ENCODE peak calls at places on chromosomes 4 and X, in four cellular contexts. C is HepG2, X is GM12878, S is K562. R is an unnamed sample.

GRCh38 chr4:5050520-5050955 is 742 bp upstream of the STK32B start:
- DNase-seq in C (peak), X (no peak), S (peak), R (peak)

GRCh38 chrX:49040376-49040955 is 2.7 kb downstream of the TFE3 start:
- DNase-seq in C (no peak), S (no peak), X (no peak), R (no peak)

GRCh38 chr4:95377511-95377910 is 171.3 kb downstream of the UNC5C start:
- DNase-seq in S (no peak), X (no peak), C (no peak), R (no peak)

GRCh38 chr4:10117424-10118354 is 1.1 kb upstream of the WDR1 start:
- DNase-seq in C (no peak), S (peak), X (peak), R (no peak)

GRCh38 chr4:131566026-131566425 is 1583.1 kb upstream of the PCDH10 start:
- DNase-seq in C (no peak), X (no peak), S (no peak), R (no peak)

GRCh38 chrX:114581528-114582263 is 2.2 kb upstream of the HTR2C start:
- DNase-seq in S (no peak), C (no peak), X (no peak), R (peak)

GRCh38 chr4:99968330-99968729 is 18.3 kb upstream of the H2AZ1 start:
- DNase-seq in X (no peak), S (no peak), C (no peak), R (no peak)

GRCh38 chrX:130179579-130180215 is 7.9 kb downstream of the RAB33A start:
- DNase-seq in C (no peak), S (peak), X (no peak), R (no peak)

GRCh38 chr4:75820197-75820596 is 82.1 kb downstream of the PPEF2 start:
- DNase-seq in X (no peak), C (no peak), S (no peak), R (no peak)

GRCh38 chr4:161252520-161253141 is 911.2 kb downstream of the FSTL5 start:
- DNase-seq in S (peak), C (peak), X (peak), R (no peak)

GRCh38 chr4:143354990-143355389 is 18.3 kb downstream of the GAB1 start:
- DNase-seq in X (no peak), S (no peak), C (no peak), R (no peak)

GRCh38 chr4:180120114-180120513 is 2123.1 kb upstream of the TENM3 start:
- DNase-seq in X (no peak), S (no peak), C (no peak), R (no peak)

GRCh38 chrX:39017716-39018115 is 216.5 kb downstream of the MID1IP1 start:
- DNase-seq in X (no peak), C (peak), S (no peak), R (no peak)

GRCh38 chr4:27123050-27123768 is 262.6 kb downstream of the STIM2 start:
- DNase-seq in X (no peak), S (no peak), C (no peak), R (peak)

GRCh38 chr4:158033416-158033863 is 139.4 kb downstream of the GASK1B start:
- DNase-seq in S (no peak), X (no peak), C (peak), R (no peak)

GRCh38 chr4:88144866-88145300 is 13.6 kb downstream of the ABCG2 start:
- DNase-seq in C (no peak), S (no peak), X (no peak), R (no peak)

GRCh38 chr4:4762909-4763814 is 96.3 kb upstream of the MSX1 start:
- DNase-seq in X (peak), S (no peak), C (no peak), R (peak)

GRCh38 chr4:179766938-179767337 is 2324.7 kb upstream of the AGA start:
- DNase-seq in C (no peak), S (no peak), X (no peak), R (no peak)

GRCh38 chr4:6689506-6689960 is 4.1 kb upstream of the S100P start:
- DNase-seq in X (no peak), S (no peak), C (peak), R (no peak)

GRCh38 chr4:99847362-99847976 is 30.8 kb downstream of the DAPP1 start:
- DNase-seq in X (peak), S (no peak), C (no peak), R (no peak)

GRCh38 chr4:170721812-170722373 is 632.1 kb upstream of the AADAT start:
- DNase-seq in S (no peak), C (no peak), X (no peak), R (no peak)

GRCh38 chrX:123773258-123773978 is 40.6 kb upstream of the THOC2 start:
- DNase-seq in X (no peak), S (no peak), C (no peak), R (no peak)

GRCh38 chrX:110669572-110669971 is 126.0 kb downstream of the CHRDL1 start:
- DNase-seq in C (no peak), X (no peak), S (no peak), R (no peak)

GRCh38 chr4:30763337-30763736 is 43.2 kb downstream of the PCDH7 start:
- DNase-seq in C (no peak), S (no peak), X (no peak), R (no peak)

GRCh38 chrX:70605352-70605751 is 160.7 kb downstream of the DLG3 start:
- DNase-seq in X (no peak), C (no peak), S (no peak), R (no peak)

GRCh38 chrX:3815896-3816664 is 102.6 kb upstream of the PRKX start:
- DNase-seq in X (peak), C (peak), S (peak), R (peak)

GRCh38 chrX:37485429-37485828 is 86.0 kb upstream of the LANCL3 start:
- DNase-seq in C (no peak), S (no peak), X (no peak), R (no peak)

GRCh38 chrX:23854122-23854521 is 53.6 kb downstream of the APOO start:
- DNase-seq in S (no peak), X (no peak), C (no peak), R (no peak)

GRCh38 chrX:13048265-13048664 is 3.8 kb upstream of the FAM9C start:
- DNase-seq in S (no peak), X (no peak), C (no peak), R (no peak)

GRCh38 chr4:41865306-41865980 is 69.8 kb upstream of the TMEM33 start:
- DNase-seq in C (no peak), X (no peak), S (no peak), R (peak)

GRCh38 chr4:112381996-112382692 is 85.0 kb downstream of the ALPK1 start:
- DNase-seq in C (no peak), X (no peak), S (no peak), R (no peak)

GRCh38 chr4:55103224-55103623 is 22.2 kb downstream of the KDR start:
- DNase-seq in X (no peak), S (no peak), C (no peak), R (no peak)

GRCh38 chr4:95462946-95463345 is 85.8 kb downstream of the UNC5C start:
- DNase-seq in C (no peak), X (no peak), S (no peak), R (no peak)

GRCh38 chr4:138644322-138644721 is 371.3 kb upstream of the NOCT start:
- DNase-seq in X (no peak), C (no peak), S (no peak), R (no peak)

GRCh38 chrX:72466493-72466892 is 106.2 kb downstream of the HDAC8 start:
- DNase-seq in X (no peak), C (no peak), S (no peak), R (no peak)

GRCh38 chrX:19964017-19964710 is 26.7 kb downstream of the BCLAF3 start:
- DNase-seq in C (no peak), S (no peak), X (no peak), R (no peak)

GRCh38 chr4:55321707-55322264 is 24.3 kb upstream of the SRD5A3 start:
- DNase-seq in X (peak), S (peak), C (peak), R (peak)

DNA sequence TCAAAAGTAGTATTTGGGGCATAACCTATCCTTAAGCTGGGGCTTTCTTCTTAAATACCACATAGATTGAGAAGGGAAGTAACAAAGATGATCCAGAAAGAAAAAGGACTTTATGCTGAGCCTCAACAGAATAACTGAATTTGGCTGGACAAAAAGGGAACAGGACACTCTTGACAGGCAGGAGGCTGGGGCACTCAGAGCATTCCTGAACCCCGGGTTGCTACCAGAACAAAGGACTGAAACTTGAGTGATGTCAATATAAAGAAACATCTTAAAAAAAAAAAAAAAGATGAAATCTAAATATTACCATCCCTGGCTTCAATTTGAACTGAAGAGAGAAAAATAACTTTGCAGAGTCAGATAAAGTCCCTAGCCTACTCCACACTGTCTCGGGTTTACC is 23.9 kb downstream of the RELL1 start:
- DNase-seq in S (no peak), C (no peak), X (no peak), R (no peak)
- TF ChIP-seq CBFB in S (no peak), C (no peak), X (no peak), R (no peak)

GRCh38 chrX:25002658-25003015 is 13.1 kb downstream of the ARX start:
- DNase-seq in S (no peak), C (no peak), X (no peak), R (no peak)

GRCh38 chrX:25001808-25002657 is 13.7 kb downstream of the ARX start:
- DNase-seq in X (no peak), S (no peak), C (no peak), R (peak)

GRCh38 chrX:25004485-25005032 is 11.2 kb downstream of the ARX start:
- DNase-seq in C (no peak), X (no peak), S (no peak), R (no peak)

GRCh38 chrX:25004040-25004439 is 11.7 kb downstream of the ARX start:
- DNase-seq in X (no peak), C (no peak), S (no peak), R (no peak)

DNA sequence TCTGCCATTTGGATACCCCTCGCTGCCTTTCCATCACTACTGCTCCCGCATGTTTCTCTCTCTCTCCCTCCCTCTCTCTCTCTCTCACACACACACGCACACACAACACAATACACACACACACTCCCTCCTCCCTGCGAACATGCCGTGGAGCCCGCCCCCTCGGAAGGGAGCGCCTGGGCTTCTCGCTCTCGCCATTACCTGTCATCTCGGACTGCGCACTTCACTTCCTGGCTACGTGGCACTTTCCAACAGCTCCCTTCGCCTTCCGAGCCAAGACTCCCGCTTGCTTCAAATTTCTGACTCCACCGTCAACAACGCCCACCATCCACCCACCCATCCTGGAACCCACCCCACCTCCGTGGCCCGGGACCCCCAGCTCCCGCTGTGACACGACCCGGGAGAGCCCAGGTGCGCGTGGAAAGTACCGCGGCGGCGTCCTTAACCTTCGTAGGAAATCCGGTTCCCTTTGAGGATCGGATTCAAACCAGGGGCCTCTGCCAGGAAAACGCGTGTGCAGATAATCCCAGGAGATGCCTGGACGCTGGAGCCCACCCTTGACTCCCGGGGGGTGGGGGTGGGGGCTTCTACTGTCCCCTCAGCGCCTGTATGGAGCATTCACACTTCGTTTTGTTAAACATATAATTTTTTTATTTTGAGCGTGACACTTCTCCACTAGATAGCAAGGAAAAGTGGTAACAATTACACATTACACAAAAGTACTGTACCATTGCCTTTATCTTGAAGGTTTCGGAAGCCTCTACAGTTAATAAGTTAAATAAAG is 12.5 kb downstream of the ARX start:
- DNase-seq in S (no peak), X (no peak), C (no peak), R (no peak)
- TF ChIP-seq SP1 in S (no peak), X (no peak), C (no peak), R (no peak)

DNA sequence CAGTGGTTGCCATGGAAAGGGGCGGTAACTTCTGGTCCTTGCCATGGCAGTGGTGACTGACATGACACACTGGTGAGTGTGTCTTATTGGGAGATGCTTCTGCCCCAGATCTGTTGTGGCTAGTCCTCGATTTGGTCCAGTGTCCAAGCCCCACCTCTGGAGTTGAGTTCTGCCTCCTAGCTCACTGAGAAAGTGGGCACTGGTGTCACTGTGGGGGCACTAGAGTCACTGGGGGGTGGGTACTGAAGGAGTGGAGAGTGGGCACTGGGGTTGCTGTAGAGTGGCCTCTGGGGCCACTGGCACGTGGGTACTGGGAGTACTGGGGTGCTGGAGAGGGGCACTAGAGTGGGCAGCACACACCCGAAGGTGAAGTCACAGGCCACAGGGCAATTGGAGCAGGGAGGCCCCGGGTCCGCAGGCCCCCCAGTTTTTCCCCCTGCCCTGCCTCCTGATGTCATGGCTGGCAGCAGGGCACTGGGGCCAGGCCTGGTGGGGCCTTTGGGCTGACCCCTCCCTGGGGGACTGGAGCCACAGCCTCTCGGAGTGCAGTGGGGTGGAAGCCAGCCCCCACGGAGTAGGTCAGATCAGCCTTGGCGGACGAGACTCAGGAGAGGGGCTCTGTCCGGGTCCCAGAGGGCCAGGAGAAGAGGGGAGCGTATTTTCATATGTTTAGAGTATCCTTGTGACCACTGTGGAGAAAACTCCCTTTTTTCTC is 98.7 kb upstream of the NKX1-1 start:
- DNase-seq in X (no peak), S (no peak), C (no peak), R (peak)
- TF ChIP-seq CBFB in X (no peak), S (no peak), C (no peak), R (no peak)

GRCh38 chr4:168409089-168409801 is 71.0 kb downstream of the DDX60L start:
- DNase-seq in C (no peak), S (no peak), X (no peak), R (no peak)
- TF ChIP-seq SP1 in C (no peak), S (no peak), X (no peak), R (no peak)

DNA sequence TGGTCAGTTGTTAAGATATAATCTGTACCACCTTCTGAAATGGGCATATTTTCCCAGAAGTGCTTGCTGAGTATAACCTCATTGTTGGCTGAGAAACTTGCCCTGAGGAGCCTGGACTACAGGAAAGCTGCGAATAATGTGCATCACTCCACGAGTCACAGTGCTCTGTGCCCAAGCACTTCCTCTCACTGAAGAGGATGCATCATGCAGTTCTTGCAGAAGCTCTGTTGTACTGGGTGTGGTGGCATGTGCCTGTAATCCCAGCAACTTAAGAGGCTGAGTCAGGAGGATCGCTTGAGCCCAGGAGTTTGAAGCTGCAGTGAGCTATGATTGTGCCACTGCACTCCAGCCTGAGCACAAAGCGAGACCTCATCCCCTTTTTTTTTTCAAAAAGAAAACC is 56.9 kb downstream of the DOCK11 start:
- DNase-seq in S (no peak), C (no peak), X (no peak), R (no peak)
- TF ChIP-seq CBFB in S (no peak), C (no peak), X (no peak), R (no peak)

GRCh38 chr4:149291463-149291862 is 524.2 kb downstream of the IQCM start:
- DNase-seq in S (no peak), C (no peak), X (no peak), R (no peak)
- TF ChIP-seq SP1 in S (no peak), C (no peak), X (no peak), R (no peak)

GRCh38 chrX:68920541-68920940 is 91.7 kb downstream of the EFNB1 start:
- DNase-seq in X (no peak), C (no peak), S (no peak), R (no peak)
- TF ChIP-seq CBFB in X (no peak), C (no peak), S (no peak), R (no peak)

GRCh38 chr4:80948161-80948560 is 82.3 kb upstream of the BMP3 start:
- DNase-seq in C (no peak), X (no peak), S (no peak), R (no peak)
- TF ChIP-seq SP1 in C (no peak), X (no peak), S (no peak), R (no peak)

DNA sequence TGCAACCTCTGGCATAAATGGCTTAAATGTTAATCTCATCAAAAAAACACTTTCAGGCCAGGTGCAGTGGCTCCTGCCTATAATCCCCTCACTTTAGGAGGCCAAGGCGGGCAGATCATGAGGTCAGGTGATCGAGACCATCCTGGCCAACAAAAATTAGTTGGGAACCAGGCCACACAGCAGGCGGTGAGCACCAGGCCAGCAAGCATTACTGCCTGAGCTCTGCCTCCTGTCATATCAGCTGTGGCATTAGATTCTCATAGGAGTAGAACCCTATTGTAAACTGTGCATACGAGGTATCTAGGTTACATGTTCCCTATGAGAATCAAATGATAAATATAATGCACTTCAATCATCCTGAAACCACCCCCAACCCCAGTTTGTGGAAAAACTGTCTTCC is 125.8 kb downstream of the LRBA start:
- DNase-seq in X (no peak), S (no peak), C (no peak), R (no peak)
- TF ChIP-seq CBFB in X (no peak), S (no peak), C (no peak), R (no peak)

GRCh38 chr4:15451181-15451865 is 18.4 kb upstream of the CC2D2A start:
- DNase-seq in S (no peak), C (no peak), X (no peak), R (no peak)

GRCh38 chr4:15455290-15455689 is 14.4 kb upstream of the CC2D2A start:
- DNase-seq in X (no peak), S (no peak), C (no peak), R (no peak)

GRCh38 chr4:15457401-15458201 is 12.1 kb upstream of the CC2D2A start:
- DNase-seq in C (peak), S (peak), X (peak), R (no peak)

GRCh38 chr4:15451866-15452765 is 17.6 kb upstream of the CC2D2A start:
- DNase-seq in S (no peak), C (no peak), X (no peak), R (no peak)
- TF ChIP-seq SP1 in S (no peak), C (no peak), X (no peak), R (no peak)